ENCODE peak calls at places on chromosomes 2 and 18, in ten cellular contexts. Y, H, E, L, S, P, N, M, K and Z are unnamed samples.

GRCh38 chr2:85813211-85813977 is 59.6 kb downstream of the ATOH8 start:
- DNase-seq in Y (no peak), H (no peak), E (no peak), L (no peak), S (no peak), P (no peak), N (no peak), M (no peak), K (no peak), Z (no peak)

GRCh38 chr2:42128731-42129486 is 40.2 kb upstream of the EML4 start:
- DNase-seq in Y (no peak), H (no peak), E (no peak), L (no peak), S (peak; percentile 51), P (no peak), N (no peak), M (peak; percentile 75), K (no peak), Z (no peak)

GRCh38 chr2:191171708-191172355 is 21.0 kb upstream of the STAT4 start:
- DNase-seq in Y (no peak), H (no peak), E (no peak), L (no peak), S (peak; percentile 96), P (no peak), N (no peak), M (peak; percentile 99), K (peak; percentile 92), Z (no peak)

GRCh38 chr2:4585057-4585635 is 881.8 kb downstream of the DCDC2C start:
- DNase-seq in Y (no peak), H (no peak), E (no peak), L (no peak), S (no peak), P (no peak), N (no peak), M (no peak), K (no peak), Z (no peak)

GRCh38 chr2:57333221-57333620 is 713.4 kb upstream of the VRK2 start:
- DNase-seq in Y (no peak), H (no peak), E (no peak), L (no peak), S (no peak), P (no peak), N (no peak), M (peak; percentile 32), K (no peak), Z (no peak)

GRCh38 chr2:100819365-100820345 is at the start of gene NPAS2:
- DNase-seq in Y (peak; percentile 54), H (no peak), E (no peak), L (peak; percentile 69), S (peak; percentile 79), P (peak; percentile 69), N (peak; percentile 71), M (peak; percentile 50), K (peak; percentile 64), Z (peak; percentile 81)

GRCh38 chr2:42835577-42836371 is 43.4 kb upstream of the HAAO start:
- DNase-seq in Y (no peak), H (no peak), E (peak; percentile 85), L (peak; percentile 22), S (peak; percentile 99), P (peak; percentile 31), N (no peak), M (peak; percentile 97), K (peak; percentile 91), Z (no peak)

GRCh38 chr2:235534608-235535422 is 41.0 kb downstream of the AGAP1 start:
- DNase-seq in Y (no peak), H (no peak), E (no peak), L (no peak), S (no peak), P (no peak), N (peak; percentile 49), M (no peak), K (no peak), Z (no peak)

GRCh38 chr2:18362696-18363095 is 197.8 kb downstream of the RDH14 start:
- DNase-seq in Y (no peak), H (no peak), E (no peak), L (no peak), S (peak; percentile 70), P (no peak), N (no peak), M (no peak), K (no peak), Z (no peak)

GRCh38 chr2:112621792-112622527 is 23.8 kb upstream of the SLC20A1 start:
- DNase-seq in Y (no peak), H (no peak), E (no peak), L (peak; percentile 25), S (peak; percentile 67), P (no peak), N (no peak), M (peak; percentile 79), K (no peak), Z (no peak)

GRCh38 chr2:101828267-101829017 is 130.9 kb downstream of the MAP4K4 start:
- DNase-seq in Y (no peak), H (no peak), E (no peak), L (no peak), S (peak; percentile 62), P (no peak), N (no peak), M (no peak), K (no peak), Z (no peak)

GRCh38 chr2:37061312-37061711 is 22.9 kb downstream of the HEATR5B start:
- DNase-seq in Y (no peak), H (no peak), E (no peak), L (no peak), S (no peak), P (no peak), N (no peak), M (no peak), K (no peak), Z (no peak)

GRCh38 chr18:58943896-58944295 is 79.2 kb downstream of the ZNF532 start:
- DNase-seq in Y (no peak), H (no peak), E (no peak), L (no peak), S (no peak), P (no peak), N (no peak), M (no peak), K (no peak), Z (no peak)

GRCh38 chr18:58942486-58942885 is 77.8 kb downstream of the ZNF532 start:
- DNase-seq in Y (no peak), H (no peak), E (no peak), L (no peak), S (no peak), P (peak; percentile 8), N (no peak), M (peak; percentile 8), K (peak; percentile 56), Z (no peak)

GRCh38 chr18:58952303-58952702 is 87.6 kb downstream of the ZNF532 start:
- DNase-seq in Y (no peak), H (no peak), E (no peak), L (no peak), S (no peak), P (no peak), N (no peak), M (no peak), K (no peak), Z (no peak)

GRCh38 chr18:58949031-58949430 is 84.4 kb downstream of the ZNF532 start:
- DNase-seq in Y (no peak), H (no peak), E (no peak), L (no peak), S (no peak), P (no peak), N (no peak), M (no peak), K (no peak), Z (no peak)

DNA sequence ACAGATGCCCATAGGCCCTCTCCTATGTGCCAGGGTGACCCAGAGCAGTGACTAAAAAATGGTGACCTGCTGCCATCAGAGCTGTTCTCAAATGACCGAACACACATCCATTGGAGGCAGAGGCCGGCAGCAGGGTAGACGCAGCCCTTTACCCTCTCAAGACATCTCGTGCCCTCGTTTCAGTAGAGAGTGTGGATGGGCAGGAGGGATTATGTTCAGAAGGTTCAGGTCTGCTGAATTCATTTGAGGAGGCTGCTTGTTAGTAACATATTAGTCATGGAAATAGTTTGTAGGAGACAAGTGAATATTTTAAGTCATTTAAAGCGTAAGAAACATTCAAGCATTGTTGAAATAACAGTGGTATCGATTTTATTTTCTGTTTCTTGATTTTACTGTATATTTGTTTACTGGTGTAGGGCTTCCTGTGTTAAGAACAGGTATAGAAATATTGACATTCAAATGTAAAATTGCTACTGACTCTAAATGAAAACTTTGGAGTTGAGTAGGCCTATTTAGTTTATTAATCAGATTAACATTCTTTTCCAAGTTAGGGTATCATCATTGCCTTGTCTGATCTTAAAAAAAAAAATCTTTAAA is 82.6 kb downstream of the ZNF532 start:
- DNase-seq in Y (no peak), H (no peak), E (no peak), L (no peak), S (no peak), P (no peak), N (no peak), M (no peak), K (no peak), Z (no peak)
- H3K4me1 ChIP-seq in Y (peaks cover 40% of the 10 kb centered on the region), H (no peaks in the 10 kb centered on the region), E (peaks cover 8% of the 10 kb centered on the region), L (no peaks in the 10 kb centered on the region), S (peaks cover 6% of the 10 kb centered on the region), P (peaks cover 7% of the 10 kb centered on the region), N (no peaks in the 10 kb centered on the region), M (no peaks in the 10 kb centered on the region), K (peaks cover 53% of the 10 kb centered on the region), Z (peaks cover 3% of the 10 kb centered on the region)

DNA sequence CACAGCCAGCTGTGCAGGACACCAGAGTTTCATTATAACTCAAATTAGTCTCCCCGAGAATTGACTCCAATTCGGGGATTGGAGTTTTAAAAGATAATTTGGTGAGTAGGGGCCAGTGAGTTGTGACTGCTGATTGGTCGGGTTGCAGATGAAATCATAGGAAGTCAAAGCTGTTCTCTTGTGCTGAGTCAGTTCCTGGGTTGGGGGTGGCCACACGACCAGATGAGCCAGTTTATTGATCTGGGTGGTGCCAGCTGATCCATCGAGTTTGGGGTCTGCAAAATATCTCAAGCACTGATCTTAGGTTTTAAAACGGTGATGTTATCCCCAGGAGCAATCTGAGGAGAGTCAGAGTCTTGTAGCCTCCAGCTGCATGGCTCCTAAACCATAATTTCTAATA is 82.7 kb upstream of the SLC66A3 start:
- DNase-seq in Y (no peak), H (no peak), E (no peak), L (no peak), S (no peak), P (no peak), N (no peak), M (no peak), K (no peak), Z (no peak)
- H3K4me3 ChIP-seq in Y (no peak overlapping the region), H (no peak overlapping the region), E (no peak overlapping the region), L (no peak overlapping the region), S (no peak overlapping the region), P (no peak overlapping the region), N (no peak overlapping the region), M (no peak overlapping the region), K (no peak overlapping the region), Z (no peak overlapping the region)

GRCh38 chr2:180175736-180176135 is 168.6 kb upstream of the CWC22 start:
- DNase-seq in Y (no peak), H (no peak), E (no peak), L (no peak), S (no peak), P (no peak), N (no peak), M (no peak), K (no peak), Z (no peak)
- H3K4me1 ChIP-seq in Y (no peaks in the 10 kb centered on the region), H (no peaks in the 10 kb centered on the region), E (no peaks in the 10 kb centered on the region), L (no peaks in the 10 kb centered on the region), S (no peaks in the 10 kb centered on the region), P (no peaks in the 10 kb centered on the region), N (no peaks in the 10 kb centered on the region), M (no peaks in the 10 kb centered on the region), K (no peaks in the 10 kb centered on the region), Z (no peaks in the 10 kb centered on the region)

DNA sequence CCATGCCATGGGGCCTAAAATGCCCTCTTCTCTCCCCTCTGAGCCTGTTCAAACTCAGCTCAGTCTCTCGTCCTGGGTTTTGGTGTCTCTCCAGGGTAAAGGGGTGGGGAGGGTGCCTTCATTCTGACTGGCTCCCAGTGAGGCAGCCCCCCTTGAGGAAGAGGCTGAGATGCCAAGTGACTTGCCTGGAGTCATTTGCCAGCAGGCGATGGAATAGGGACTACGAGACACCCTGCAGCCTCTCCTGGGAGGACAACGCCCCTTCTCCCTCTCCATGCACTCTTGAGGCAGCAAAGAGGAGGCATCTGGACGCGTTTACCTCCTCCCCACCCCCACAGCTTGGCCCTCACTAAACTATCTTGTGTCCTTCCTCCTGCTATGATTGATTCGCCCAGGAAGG is 765 bp upstream of the STON1 start:
- DNase-seq in Y (no peak), H (no peak), E (no peak), L (no peak), S (no peak), P (no peak), N (no peak), M (no peak), K (no peak), Z (no peak)
- H3K4me3 ChIP-seq in Y (peak overlapping the region; percentile 94), H (no peak overlapping the region), E (peak overlapping the region; percentile 79), L (no peak overlapping the region), S (peak overlapping the region; percentile 94), P (no peak overlapping the region), N (peak overlapping the region; percentile 76), M (no peak overlapping the region), K (peak overlapping the region; percentile 91), Z (no peak overlapping the region)